ENCODE peak calls at places on chromosomes 11 and 22, in six cellular contexts. L, U, V, C, K and O are unnamed samples.

GRCh38 chr22:42970029-42970428 is 44.9 kb downstream of the PACSIN2 start:
- DNase-seq in L (no peak), U (peak; percentile 13), V (no peak), C (no peak), K (no peak), O (no peak)

GRCh38 chr11:82718307-82718706 is 15.4 kb downstream of the FAM181B start:
- DNase-seq in L (no peak), U (peak; percentile 30), V (peak; percentile 9), C (no peak), K (no peak), O (peak; percentile 48)

GRCh38 chr22:36165161-36165560 is 4.6 kb upstream of the APOL3 start:
- DNase-seq in L (no peak), U (no peak), V (no peak), C (no peak), K (no peak), O (no peak)

GRCh38 chr11:61917043-61917356 is 366 bp downstream of the RAB3IL1 start:
- DNase-seq in L (no peak), U (no peak), V (no peak), C (no peak), K (no peak), O (no peak)

GRCh38 chr11:2885017-2885675 is 429 bp downstream of the CDKN1C start:
- DNase-seq in L (peak; percentile 29), U (peak; percentile 36), V (no peak), C (no peak), K (no peak), O (peak; percentile 32)

GRCh38 chr22:39907035-39907434 is 6.2 kb downstream of the GRAP2 start:
- DNase-seq in L (no peak), U (no peak), V (no peak), C (no peak), K (no peak), O (no peak)

GRCh38 chr11:46055371-46055770 is 65.9 kb downstream of the PHF21A start:
- DNase-seq in L (no peak), U (no peak), V (no peak), C (no peak), K (no peak), O (no peak)

GRCh38 chr22:50507421-50507990 is at the start of gene LMF2:
- DNase-seq in L (peak; percentile 95), U (peak; percentile 94), V (no peak), C (peak; percentile 100), K (no peak), O (no peak)

GRCh38 chr11:6606471-6607189 is 3.1 kb downstream of the ILK start:
- DNase-seq in L (peak; percentile 35), U (peak; percentile 72), V (peak; percentile 16), C (peak; percentile 21), K (no peak), O (no peak)

GRCh38 chr11:34940026-34940677 is 23.7 kb downstream of the PDHX start:
- DNase-seq in L (no peak), U (no peak), V (no peak), C (no peak), K (no peak), O (no peak)

GRCh38 chr11:43486141-43486540 is 127.4 kb downstream of the TTC17 start:
- DNase-seq in L (no peak), U (no peak), V (no peak), C (no peak), K (no peak), O (no peak)

GRCh38 chr22:32808038-32808445 is 6.5 kb downstream of the TIMP3 start:
- DNase-seq in L (no peak), U (no peak), V (no peak), C (no peak), K (no peak), O (no peak)